ENCODE peak calls at places on chromosomes 12 and 14, in six cellular contexts. I is IMR-90, M is SK-N-SH, L is H1, U is A549, A is K562. E is an unnamed sample.

GRCh38 chr12:48197549-48197966 is 5.5 kb downstream of the OR10AD1 start:
- DNase-seq in A (peak), L (no peak), I (no peak), U (peak), M (peak), E (no peak)

GRCh38 chr14:101112351-101113107 is 209.0 kb upstream of the RTL1 start:
- DNase-seq in L (peak), I (no peak), A (no peak), U (no peak), M (peak), E (no peak)

GRCh38 chr12:93440043-93440835 is 1.5 kb downstream of the UBE2N start:
- DNase-seq in A (no peak), M (no peak), U (peak), I (peak), L (no peak), E (no peak)

GRCh38 chr14:101109981-101110728 is 206.6 kb upstream of the RTL1 start:
- DNase-seq in L (no peak), U (no peak), M (peak), A (no peak), I (no peak), E (no peak)

GRCh38 chr14:60647081-60647836 is 2.0 kb downstream of the SIX1 start:
- DNase-seq in L (peak), I (peak), U (peak), M (no peak), A (no peak), E (peak)

GRCh38 chr14:94612174-94612573 is at the start of gene SERPINA3:
- DNase-seq in M (no peak), A (no peak), L (no peak), I (peak), U (no peak), E (peak)

GRCh38 chr14:68777644-68778043 is 15.2 kb downstream of the ZFP36L1 start:
- DNase-seq in U (no peak), M (no peak), L (no peak), I (no peak), A (no peak), E (no peak)

GRCh38 chr12:16112626-16113560 is 164.6 kb downstream of the SLC15A5 start:
- DNase-seq in I (no peak), L (peak), M (no peak), U (no peak), A (no peak), E (no peak)

GRCh38 chr12:58583541-58583940 is 336.8 kb downstream of the LRIG3 start:
- DNase-seq in I (peak), M (no peak), A (no peak), U (peak), L (no peak), E (no peak)

GRCh38 chr14:76446921-76447320 is 71.0 kb downstream of the ESRRB start:
- DNase-seq in U (no peak), M (no peak), L (no peak), I (no peak), A (no peak), E (no peak)
- TF ChIP-seq RFX5 in U (no peak), M (no peak), L (no peak), I (no peak), A (no peak), E (no peak)

GRCh38 chr12:91529829-91530228 is 347.2 kb upstream of the DCN start:
- DNase-seq in U (peak), I (no peak), M (no peak), L (no peak), A (no peak), E (no peak)
- TF ChIP-seq RFX5 in U (no peak), I (no peak), M (no peak), L (no peak), A (no peak), E (no peak)

GRCh38 chr14:102999227-102999895 is 58.0 kb downstream of the CDC42BPB start:
- DNase-seq in L (no peak), I (peak), A (no peak), M (no peak), U (no peak), E (no peak)
- TF ChIP-seq RFX5 in L (no peak), I (no peak), A (no peak), M (no peak), U (no peak), E (no peak)

GRCh38 chr12:92289611-92290010 is 144.0 kb upstream of the BTG1 start:
- DNase-seq in I (no peak), A (no peak), M (no peak), U (no peak), L (no peak), E (no peak)

GRCh38 chr12:92290016-92290685 is 144.5 kb upstream of the BTG1 start:
- DNase-seq in I (peak), L (no peak), M (no peak), U (peak), A (no peak), E (no peak)

GRCh38 chr12:92288533-92288932 is 142.9 kb upstream of the BTG1 start:
- DNase-seq in A (no peak), U (no peak), M (no peak), L (no peak), I (no peak), E (no peak)

GRCh38 chr12:92292016-92292415 is 146.4 kb upstream of the BTG1 start:
- DNase-seq in U (no peak), I (peak), L (no peak), A (no peak), M (no peak), E (no peak)

DNA sequence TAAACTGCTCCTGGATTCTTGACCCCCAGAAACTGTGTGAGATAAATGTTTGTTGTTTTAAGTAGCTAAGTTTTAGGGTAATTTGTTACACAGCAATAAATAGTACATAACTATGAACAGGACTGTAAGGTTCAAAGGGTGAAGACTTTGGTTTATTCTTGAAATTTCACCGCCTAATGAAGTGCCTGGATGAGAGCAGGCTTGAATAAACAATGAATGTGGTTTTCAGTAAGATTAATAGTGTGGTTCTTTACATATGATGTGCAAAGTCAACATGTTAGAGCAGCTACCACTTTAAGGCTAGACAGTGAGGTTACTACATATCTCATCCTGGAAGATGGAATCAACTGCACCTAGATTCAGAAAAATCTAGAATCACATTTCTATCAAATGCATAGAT is 145.2 kb upstream of the BTG1 start:
- DNase-seq in U (no peak), L (no peak), M (no peak), A (no peak), I (peak), E (no peak)
- TF ChIP-seq RFX5 in U (no peak), L (no peak), M (no peak), A (no peak), I (no peak), E (no peak)

DNA sequence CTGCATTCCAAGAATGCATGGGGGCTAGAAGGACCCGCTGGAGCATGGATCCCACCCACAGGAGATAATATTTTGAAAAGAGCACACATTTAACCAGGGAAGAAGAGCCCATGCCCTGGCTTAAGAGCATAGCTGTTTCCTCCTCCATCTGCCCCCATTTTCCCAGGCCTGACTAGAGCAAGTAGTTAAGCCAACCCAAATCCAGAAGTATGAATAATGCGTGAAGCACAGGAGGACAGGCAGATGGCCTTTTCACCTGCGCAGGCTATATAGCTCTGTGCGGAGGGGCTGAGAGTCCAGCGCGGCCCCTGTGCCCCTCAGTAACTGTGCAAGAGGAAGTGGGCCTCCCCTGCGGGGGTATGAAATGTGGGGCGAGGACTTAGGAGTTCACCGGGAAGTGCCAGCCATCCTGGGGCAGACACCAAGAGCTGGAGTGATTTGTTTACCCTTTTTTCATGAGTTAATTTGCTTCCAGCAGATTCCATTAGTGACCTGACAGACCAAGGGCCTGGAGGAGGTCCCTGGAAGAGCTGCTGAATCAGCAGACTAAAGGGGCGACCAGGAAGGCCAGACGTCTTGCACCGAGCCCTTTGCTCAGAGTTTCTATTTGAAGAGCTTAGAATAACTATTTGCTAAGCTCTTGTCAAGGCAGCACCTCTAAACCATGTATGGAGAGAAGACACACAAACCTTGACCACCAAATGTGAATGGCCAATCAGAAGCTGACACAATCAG is 37.2 kb downstream of the DPF3 start:
- DNase-seq in M (no peak), I (no peak), A (no peak), U (no peak), L (no peak), E (no peak)
- TF ChIP-seq RFX5 in M (no peak), I (no peak), A (no peak), U (no peak), L (no peak), E (no peak)

GRCh38 chr12:129579879-129580278 is 323.9 kb downstream of the TMEM132D start:
- DNase-seq in I (no peak), M (no peak), L (no peak), U (no peak), A (no peak), E (no peak)
- TF ChIP-seq RFX5 in I (no peak), M (no peak), L (no peak), U (no peak), A (no peak), E (no peak)

DNA sequence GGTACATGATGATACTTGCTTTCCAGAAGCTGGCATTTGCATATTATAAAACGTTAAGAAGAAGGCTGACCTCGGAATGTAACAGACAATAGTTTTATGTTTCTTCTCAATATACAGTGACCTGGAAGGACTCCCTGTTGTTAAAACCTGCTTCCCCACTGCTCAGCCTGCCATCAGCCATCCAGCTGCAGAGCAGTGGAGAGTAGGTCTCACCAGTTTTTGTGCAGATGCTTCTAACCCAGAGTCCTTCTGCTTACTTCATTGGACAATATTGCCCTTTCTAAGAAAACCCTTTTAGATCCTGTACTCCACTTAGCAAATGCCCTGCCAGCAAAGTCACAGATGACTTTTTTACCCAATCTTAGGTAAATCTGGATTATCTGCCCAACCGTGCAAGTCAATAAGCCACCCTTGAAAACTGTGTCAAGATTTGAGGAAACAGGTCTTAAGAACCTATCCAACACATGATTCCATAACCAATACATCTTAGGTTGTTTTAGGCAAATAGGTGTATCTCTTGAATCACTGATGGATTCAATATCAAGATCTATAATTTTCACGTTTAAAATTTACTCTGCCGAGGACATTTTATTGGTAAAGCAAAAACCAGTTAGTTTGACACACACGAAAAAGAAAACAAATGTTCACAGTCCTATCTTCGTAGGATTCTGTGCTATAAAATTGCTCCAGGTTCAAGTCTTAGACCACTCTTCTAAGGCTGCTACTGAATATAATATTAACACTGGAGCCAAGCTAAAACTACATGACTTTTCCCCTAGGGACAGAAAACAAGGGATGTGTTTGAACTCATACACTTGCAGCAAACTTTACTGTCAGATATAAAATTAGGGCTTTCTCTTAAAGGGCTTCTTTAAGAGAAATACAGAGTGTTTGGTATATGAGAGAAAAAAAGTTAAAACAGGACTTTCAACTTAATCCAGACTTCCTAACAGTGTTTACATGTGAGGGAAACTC is 5.7 kb downstream of the PHLDA1 start:
- DNase-seq in U (peak), M (no peak), A (no peak), I (peak), L (no peak), E (no peak)
- TF ChIP-seq RFX5 in U (no peak), M (no peak), A (no peak), I (no peak), L (no peak), E (no peak)